ENCODE peak calls at places on chromosomes 4 and X, in eight cellular contexts. One of them, this sample, is unnamed.

GRCh38 chrX:134374294-134374693 is 85.7 kb upstream of the HPRT1 start:
- DNase-seq in stimulated activated CD8-positive, alpha-beta memory T cell treated with anti-CD3 and anti-CD28 coated beads, Interleukin-15, amount 100 ng/mL, for 24 hours: no peak
- DNase-seq in NCI-H345: no peak
- DNase-seq in left ventricle myocardium inferior: no peak
- DNase-seq in ureter: no peak
- DNase-seq in A172: no peak
- DNase-seq in omental fat pad: no peak
- DNase-seq in natural killer cell: no peak
- DNase-seq in this sample: no peak

GRCh38 chr4:41365726-41366125 is 109.0 kb downstream of the UCHL1 start:
- DNase-seq in A172: no peak
- DNase-seq in omental fat pad: no peak
- DNase-seq in natural killer cell: no peak
- DNase-seq in stimulated activated CD8-positive, alpha-beta memory T cell treated with anti-CD3 and anti-CD28 coated beads, Interleukin-15, amount 100 ng/mL, for 24 hours: no peak
- DNase-seq in left ventricle myocardium inferior: no peak
- DNase-seq in ureter: no peak
- DNase-seq in NCI-H345: no peak
- DNase-seq in this sample: no peak

GRCh38 chr4:80466618-80467017 is 131.1 kb downstream of the CFAP299 start:
- DNase-seq in stimulated activated CD8-positive, alpha-beta memory T cell treated with anti-CD3 and anti-CD28 coated beads, Interleukin-15, amount 100 ng/mL, for 24 hours: no peak
- DNase-seq in NCI-H345: no peak
- DNase-seq in omental fat pad: no peak
- DNase-seq in A172: no peak
- DNase-seq in left ventricle myocardium inferior: no peak
- DNase-seq in natural killer cell: no peak
- DNase-seq in ureter: no peak
- DNase-seq in this sample: no peak

GRCh38 chrX:5780821-5781220 is 447.8 kb downstream of the NLGN4X start:
- DNase-seq in A172: no peak
- DNase-seq in ureter: no peak
- DNase-seq in NCI-H345: no peak
- DNase-seq in left ventricle myocardium inferior: no peak
- DNase-seq in omental fat pad: no peak
- DNase-seq in stimulated activated CD8-positive, alpha-beta memory T cell treated with anti-CD3 and anti-CD28 coated beads, Interleukin-15, amount 100 ng/mL, for 24 hours: no peak
- DNase-seq in natural killer cell: no peak
- DNase-seq in this sample: no peak

GRCh38 chrX:136630881-136631280 is 17.1 kb upstream of the CD40LG start:
- DNase-seq in omental fat pad: no peak
- DNase-seq in NCI-H345: no peak
- DNase-seq in ureter: no peak
- DNase-seq in natural killer cell: no peak
- DNase-seq in stimulated activated CD8-positive, alpha-beta memory T cell treated with anti-CD3 and anti-CD28 coated beads, Interleukin-15, amount 100 ng/mL, for 24 hours: no peak
- DNase-seq in A172: no peak
- DNase-seq in left ventricle myocardium inferior: no peak
- DNase-seq in this sample: no peak

GRCh38 chrX:8726031-8726652 is 5.8 kb downstream of the ANOS1 start:
- DNase-seq in left ventricle myocardium inferior: no peak
- DNase-seq in stimulated activated CD8-positive, alpha-beta memory T cell treated with anti-CD3 and anti-CD28 coated beads, Interleukin-15, amount 100 ng/mL, for 24 hours: no peak
- DNase-seq in natural killer cell: no peak
- DNase-seq in ureter: no peak
- DNase-seq in NCI-H345: peak; percentile 87
- DNase-seq in A172: peak; percentile 37
- DNase-seq in omental fat pad: no peak
- DNase-seq in this sample: no peak

GRCh38 chr4:183241322-183241640 is 78.8 kb downstream of the CLDN22 start:
- DNase-seq in NCI-H345: no peak
- DNase-seq in stimulated activated CD8-positive, alpha-beta memory T cell treated with anti-CD3 and anti-CD28 coated beads, Interleukin-15, amount 100 ng/mL, for 24 hours: no peak
- DNase-seq in natural killer cell: no peak
- DNase-seq in A172: peak; percentile 62
- DNase-seq in ureter: no peak
- DNase-seq in omental fat pad: no peak
- DNase-seq in left ventricle myocardium inferior: no peak
- DNase-seq in this sample: peak; percentile 72

GRCh38 chrX:67700607-67701006 is 156.8 kb downstream of the AR start:
- DNase-seq in natural killer cell: no peak
- DNase-seq in left ventricle myocardium inferior: no peak
- DNase-seq in NCI-H345: no peak
- DNase-seq in ureter: no peak
- DNase-seq in stimulated activated CD8-positive, alpha-beta memory T cell treated with anti-CD3 and anti-CD28 coated beads, Interleukin-15, amount 100 ng/mL, for 24 hours: no peak
- DNase-seq in A172: no peak
- DNase-seq in omental fat pad: no peak
- DNase-seq in this sample: no peak

GRCh38 chrX:38215141-38215540 is 5.5 kb downstream of the SRPX start:
- DNase-seq in left ventricle myocardium inferior: no peak
- DNase-seq in stimulated activated CD8-positive, alpha-beta memory T cell treated with anti-CD3 and anti-CD28 coated beads, Interleukin-15, amount 100 ng/mL, for 24 hours: no peak
- DNase-seq in ureter: no peak
- DNase-seq in A172: peak; percentile 86
- DNase-seq in omental fat pad: no peak
- DNase-seq in natural killer cell: no peak
- DNase-seq in NCI-H345: no peak
- DNase-seq in this sample: peak; percentile 19

GRCh38 chr4:54165438-54165837 is 63.7 kb upstream of the PDGFRA start:
- DNase-seq in stimulated activated CD8-positive, alpha-beta memory T cell treated with anti-CD3 and anti-CD28 coated beads, Interleukin-15, amount 100 ng/mL, for 24 hours: no peak
- DNase-seq in natural killer cell: no peak
- DNase-seq in A172: peak; percentile 82
- DNase-seq in NCI-H345: no peak
- DNase-seq in left ventricle myocardium inferior: no peak
- DNase-seq in omental fat pad: no peak
- DNase-seq in ureter: no peak
- DNase-seq in this sample: peak; percentile 78

GRCh38 chr4:10457255-10457801 is at the start of gene ZNF518B:
- DNase-seq in left ventricle myocardium inferior: peak; percentile 60
- DNase-seq in ureter: peak; percentile 71
- DNase-seq in NCI-H345: peak; percentile 52
- DNase-seq in A172: no peak
- DNase-seq in stimulated activated CD8-positive, alpha-beta memory T cell treated with anti-CD3 and anti-CD28 coated beads, Interleukin-15, amount 100 ng/mL, for 24 hours: peak; percentile 70
- DNase-seq in natural killer cell: peak; percentile 84
- DNase-seq in omental fat pad: no peak
- DNase-seq in this sample: peak; percentile 79